ENCODE peak calls at places on chromosome 2, in five cellular contexts. U, Y, W, E and N are unnamed samples.

GRCh38 chr2:28678944-28679343 is 72.7 kb upstream of the PPP1CB start:
- DNase-seq in U (no peak), Y (no peak), W (no peak), E (no peak), N (no peak)

GRCh38 chr2:96698221-96698861 is 41.5 kb downstream of the LMAN2L start:
- DNase-seq in U (no peak), Y (no peak), W (no peak), E (no peak), N (no peak)

GRCh38 chr2:153287109-153287801 is 191.3 kb downstream of the RPRM start:
- DNase-seq in U (no peak), Y (no peak), W (no peak), E (no peak), N (no peak)

GRCh38 chr2:174048238-174048637 is 83.1 kb upstream of the SP3 start:
- DNase-seq in U (no peak), Y (no peak), W (no peak), E (no peak), N (no peak)

GRCh38 chr2:85888020-85888744 is 608 bp downstream of the ST3GAL5 start:
- DNase-seq in U (no peak), Y (peak; percentile 57), W (peak; percentile 38), E (no peak), N (peak; percentile 23)

GRCh38 chr2:100043246-100043890 is 99.0 kb downstream of the AFF3 start:
- DNase-seq in U (no peak), Y (no peak), W (no peak), E (no peak), N (no peak)

GRCh38 chr2:218022131-218022850 is 19.5 kb upstream of the TNS1 start:
- DNase-seq in U (peak; percentile 38), Y (no peak), W (no peak), E (no peak), N (no peak)

GRCh38 chr2:9800975-9801723 is 42.1 kb upstream of the TAF1B start:
- DNase-seq in U (no peak), Y (no peak), W (peak; percentile 72), E (no peak), N (no peak)

GRCh38 chr2:73112026-73112912 is 479 bp downstream of the RAB11FIP5 start:
- DNase-seq in U (peak; percentile 70), Y (no peak), W (peak; percentile 65), E (no peak), N (peak; percentile 64)

GRCh38 chr2:182949572-182950189 is 83.2 kb upstream of the FRZB start:
- DNase-seq in U (no peak), Y (peak; percentile 21), W (peak; percentile 47), E (peak; percentile 0), N (no peak)

GRCh38 chr2:181070119-181070833 is 89.9 kb downstream of the UBE2E3 start:
- DNase-seq in U (no peak), Y (no peak), W (peak; percentile 76), E (no peak), N (no peak)

GRCh38 chr2:3461781-3462492 is 57.4 kb downstream of the ADI1 start:
- DNase-seq in U (peak; percentile 62), Y (peak; percentile 64), W (peak; percentile 49), E (peak; percentile 45), N (peak; percentile 67)